ENCODE peak calls at places on chromosomes 11 and 22, in nine cellular contexts. One of them, this sample, is unnamed.
A peak's percentile ranks its signal among the peaks of the same experiment; 100 is the strongest.

GRCh38 chr22:42967933-42968332 is 47.0 kb downstream of the PACSIN2 start:
- DNase-seq in T47D: no peak
- DNase-seq in GM06990: no peak
- DNase-seq in stimulated activated CD8-positive, alpha-beta memory T cell treated with anti-CD3 and anti-CD28 coated beads, Interleukin-15, amount 100 ng/mL, for 4 hours: no peak
- DNase-seq in GM23248: peak; percentile 79
- DNase-seq in NCI-H1105 treated with DMSO at 0.1 percent for 48 hours: no peak
- DNase-seq in activated CD4-positive, alpha-beta T cell treated with anti-CD3 and anti-CD28 coated beads, Interleukin-2, amount 50 U/mL, for 24 hours: no peak
- DNase-seq in ureter: no peak
- DNase-seq in CD14-positive monocyte: peak; percentile 84
- DNase-seq in this sample: no peak

GRCh38 chr11:13487661-13488030 is 8.2 kb downstream of the PTH start:
- DNase-seq in T47D: peak; percentile 78
- DNase-seq in GM06990: no peak
- DNase-seq in stimulated activated CD8-positive, alpha-beta memory T cell treated with anti-CD3 and anti-CD28 coated beads, Interleukin-15, amount 100 ng/mL, for 4 hours: no peak
- DNase-seq in GM23248: peak; percentile 49
- DNase-seq in NCI-H1105 treated with DMSO at 0.1 percent for 48 hours: no peak
- DNase-seq in activated CD4-positive, alpha-beta T cell treated with anti-CD3 and anti-CD28 coated beads, Interleukin-2, amount 50 U/mL, for 24 hours: no peak
- DNase-seq in ureter: no peak
- DNase-seq in CD14-positive monocyte: no peak
- DNase-seq in this sample: peak; percentile 12

GRCh38 chr11:72088076-72088806 is 7.6 kb downstream of the LRRC51 start:
- DNase-seq in T47D: no peak
- DNase-seq in GM06990: no peak
- DNase-seq in stimulated activated CD8-positive, alpha-beta memory T cell treated with anti-CD3 and anti-CD28 coated beads, Interleukin-15, amount 100 ng/mL, for 4 hours: no peak
- DNase-seq in GM23248: peak; percentile 79
- DNase-seq in NCI-H1105 treated with DMSO at 0.1 percent for 48 hours: no peak
- DNase-seq in activated CD4-positive, alpha-beta T cell treated with anti-CD3 and anti-CD28 coated beads, Interleukin-2, amount 50 U/mL, for 24 hours: no peak
- DNase-seq in ureter: no peak
- DNase-seq in CD14-positive monocyte: no peak
- DNase-seq in this sample: no peak

GRCh38 chr11:86067230-86068137 is 1.4 kb downstream of the PICALM start:
- DNase-seq in T47D: peak; percentile 31
- DNase-seq in GM06990: peak; percentile 28
- DNase-seq in stimulated activated CD8-positive, alpha-beta memory T cell treated with anti-CD3 and anti-CD28 coated beads, Interleukin-15, amount 100 ng/mL, for 4 hours: no peak
- DNase-seq in GM23248: peak; percentile 44
- DNase-seq in NCI-H1105 treated with DMSO at 0.1 percent for 48 hours: peak; percentile 15
- DNase-seq in activated CD4-positive, alpha-beta T cell treated with anti-CD3 and anti-CD28 coated beads, Interleukin-2, amount 50 U/mL, for 24 hours: no peak
- DNase-seq in ureter: no peak
- DNase-seq in CD14-positive monocyte: no peak
- DNase-seq in this sample: peak; percentile 37

GRCh38 chr11:1345752-1346513 is 36.5 kb upstream of the TOLLIP start:
- DNase-seq in T47D: no peak
- DNase-seq in GM06990: no peak
- DNase-seq in stimulated activated CD8-positive, alpha-beta memory T cell treated with anti-CD3 and anti-CD28 coated beads, Interleukin-15, amount 100 ng/mL, for 4 hours: no peak
- DNase-seq in GM23248: no peak
- DNase-seq in NCI-H1105 treated with DMSO at 0.1 percent for 48 hours: no peak
- DNase-seq in activated CD4-positive, alpha-beta T cell treated with anti-CD3 and anti-CD28 coated beads, Interleukin-2, amount 50 U/mL, for 24 hours: no peak
- DNase-seq in ureter: peak; percentile 38
- DNase-seq in CD14-positive monocyte: peak; percentile 37
- DNase-seq in this sample: no peak

GRCh38 chr11:6559375-6559774 is 44.0 kb downstream of the RRP8 start:
- DNase-seq in T47D: no peak
- DNase-seq in GM06990: no peak
- DNase-seq in stimulated activated CD8-positive, alpha-beta memory T cell treated with anti-CD3 and anti-CD28 coated beads, Interleukin-15, amount 100 ng/mL, for 4 hours: no peak
- DNase-seq in GM23248: no peak
- DNase-seq in NCI-H1105 treated with DMSO at 0.1 percent for 48 hours: no peak
- DNase-seq in activated CD4-positive, alpha-beta T cell treated with anti-CD3 and anti-CD28 coated beads, Interleukin-2, amount 50 U/mL, for 24 hours: no peak
- DNase-seq in ureter: no peak
- DNase-seq in CD14-positive monocyte: no peak
- DNase-seq in this sample: no peak

GRCh38 chr22:19984851-19985811 is 31.5 kb downstream of the ARVCF start:
- DNase-seq in T47D: no peak
- DNase-seq in GM06990: no peak
- DNase-seq in stimulated activated CD8-positive, alpha-beta memory T cell treated with anti-CD3 and anti-CD28 coated beads, Interleukin-15, amount 100 ng/mL, for 4 hours: no peak
- DNase-seq in GM23248: no peak
- DNase-seq in NCI-H1105 treated with DMSO at 0.1 percent for 48 hours: no peak
- DNase-seq in activated CD4-positive, alpha-beta T cell treated with anti-CD3 and anti-CD28 coated beads, Interleukin-2, amount 50 U/mL, for 24 hours: no peak
- DNase-seq in ureter: no peak
- DNase-seq in CD14-positive monocyte: no peak
- DNase-seq in this sample: no peak

GRCh38 chr11:492416-493226 is 14.4 kb downstream of the RNH1 start:
- DNase-seq in T47D: no peak
- DNase-seq in GM06990: no peak
- DNase-seq in stimulated activated CD8-positive, alpha-beta memory T cell treated with anti-CD3 and anti-CD28 coated beads, Interleukin-15, amount 100 ng/mL, for 4 hours: no peak
- DNase-seq in GM23248: no peak
- DNase-seq in NCI-H1105 treated with DMSO at 0.1 percent for 48 hours: no peak
- DNase-seq in activated CD4-positive, alpha-beta T cell treated with anti-CD3 and anti-CD28 coated beads, Interleukin-2, amount 50 U/mL, for 24 hours: no peak
- DNase-seq in ureter: no peak
- DNase-seq in CD14-positive monocyte: no peak
- DNase-seq in this sample: no peak

GRCh38 chr22:35301370-35301874 is 1.7 kb downstream of the TOM1 start:
- DNase-seq in T47D: peak; percentile 24
- DNase-seq in GM06990: no peak
- DNase-seq in stimulated activated CD8-positive, alpha-beta memory T cell treated with anti-CD3 and anti-CD28 coated beads, Interleukin-15, amount 100 ng/mL, for 4 hours: no peak
- DNase-seq in GM23248: peak; percentile 98
- DNase-seq in NCI-H1105 treated with DMSO at 0.1 percent for 48 hours: no peak
- DNase-seq in activated CD4-positive, alpha-beta T cell treated with anti-CD3 and anti-CD28 coated beads, Interleukin-2, amount 50 U/mL, for 24 hours: no peak
- DNase-seq in ureter: no peak
- DNase-seq in CD14-positive monocyte: peak; percentile 97
- DNase-seq in this sample: peak; percentile 94

GRCh38 chr11:123129920-123130319 is 65.1 kb downstream of the CLMP start:
- DNase-seq in T47D: no peak
- DNase-seq in GM06990: no peak
- DNase-seq in stimulated activated CD8-positive, alpha-beta memory T cell treated with anti-CD3 and anti-CD28 coated beads, Interleukin-15, amount 100 ng/mL, for 4 hours: no peak
- DNase-seq in GM23248: peak; percentile 85
- DNase-seq in NCI-H1105 treated with DMSO at 0.1 percent for 48 hours: no peak
- DNase-seq in activated CD4-positive, alpha-beta T cell treated with anti-CD3 and anti-CD28 coated beads, Interleukin-2, amount 50 U/mL, for 24 hours: no peak
- DNase-seq in ureter: no peak
- DNase-seq in CD14-positive monocyte: no peak
- DNase-seq in this sample: peak; percentile 60

GRCh38 chr11:116420770-116421528 is 351.8 kb downstream of the BUD13 start:
- DNase-seq in T47D: no peak
- DNase-seq in GM06990: no peak
- DNase-seq in stimulated activated CD8-positive, alpha-beta memory T cell treated with anti-CD3 and anti-CD28 coated beads, Interleukin-15, amount 100 ng/mL, for 4 hours: no peak
- DNase-seq in GM23248: peak; percentile 39
- DNase-seq in NCI-H1105 treated with DMSO at 0.1 percent for 48 hours: no peak
- DNase-seq in activated CD4-positive, alpha-beta T cell treated with anti-CD3 and anti-CD28 coated beads, Interleukin-2, amount 50 U/mL, for 24 hours: no peak
- DNase-seq in ureter: no peak
- DNase-seq in CD14-positive monocyte: no peak
- DNase-seq in this sample: no peak

GRCh38 chr11:70080763-70081162 is 2.6 kb downstream of the ANO1 start:
- DNase-seq in T47D: peak; percentile 45
- DNase-seq in GM06990: no peak
- DNase-seq in stimulated activated CD8-positive, alpha-beta memory T cell treated with anti-CD3 and anti-CD28 coated beads, Interleukin-15, amount 100 ng/mL, for 4 hours: no peak
- DNase-seq in GM23248: peak; percentile 45
- DNase-seq in NCI-H1105 treated with DMSO at 0.1 percent for 48 hours: no peak
- DNase-seq in activated CD4-positive, alpha-beta T cell treated with anti-CD3 and anti-CD28 coated beads, Interleukin-2, amount 50 U/mL, for 24 hours: no peak
- DNase-seq in ureter: peak; percentile 70
- DNase-seq in CD14-positive monocyte: no peak
- DNase-seq in this sample: no peak

GRCh38 chr11:74138021-74138420 is 32.8 kb downstream of the C2CD3 start:
- DNase-seq in T47D: peak; percentile 52
- DNase-seq in GM06990: no peak
- DNase-seq in stimulated activated CD8-positive, alpha-beta memory T cell treated with anti-CD3 and anti-CD28 coated beads, Interleukin-15, amount 100 ng/mL, for 4 hours: no peak
- DNase-seq in GM23248: peak; percentile 2
- DNase-seq in NCI-H1105 treated with DMSO at 0.1 percent for 48 hours: no peak
- DNase-seq in activated CD4-positive, alpha-beta T cell treated with anti-CD3 and anti-CD28 coated beads, Interleukin-2, amount 50 U/mL, for 24 hours: no peak
- DNase-seq in ureter: no peak
- DNase-seq in CD14-positive monocyte: no peak
- DNase-seq in this sample: no peak

GRCh38 chr11:86559311-86559945 is 113.0 kb downstream of the ME3 start:
- DNase-seq in T47D: no peak
- DNase-seq in GM06990: no peak
- DNase-seq in stimulated activated CD8-positive, alpha-beta memory T cell treated with anti-CD3 and anti-CD28 coated beads, Interleukin-15, amount 100 ng/mL, for 4 hours: no peak
- DNase-seq in GM23248: peak; percentile 79
- DNase-seq in NCI-H1105 treated with DMSO at 0.1 percent for 48 hours: no peak
- DNase-seq in activated CD4-positive, alpha-beta T cell treated with anti-CD3 and anti-CD28 coated beads, Interleukin-2, amount 50 U/mL, for 24 hours: no peak
- DNase-seq in ureter: no peak
- DNase-seq in CD14-positive monocyte: no peak
- DNase-seq in this sample: peak; percentile 94

GRCh38 chr11:34206598-34207300 is 101.3 kb downstream of the NAT10 start:
- DNase-seq in T47D: no peak
- DNase-seq in GM06990: no peak
- DNase-seq in stimulated activated CD8-positive, alpha-beta memory T cell treated with anti-CD3 and anti-CD28 coated beads, Interleukin-15, amount 100 ng/mL, for 4 hours: no peak
- DNase-seq in GM23248: no peak
- DNase-seq in NCI-H1105 treated with DMSO at 0.1 percent for 48 hours: no peak
- DNase-seq in activated CD4-positive, alpha-beta T cell treated with anti-CD3 and anti-CD28 coated beads, Interleukin-2, amount 50 U/mL, for 24 hours: no peak
- DNase-seq in ureter: no peak
- DNase-seq in CD14-positive monocyte: no peak
- DNase-seq in this sample: peak; percentile 32

GRCh38 chr11:405323-405975 is 9.3 kb downstream of the SIGIRR start:
- DNase-seq in T47D: peak; percentile 23
- DNase-seq in GM06990: no peak
- DNase-seq in stimulated activated CD8-positive, alpha-beta memory T cell treated with anti-CD3 and anti-CD28 coated beads, Interleukin-15, amount 100 ng/mL, for 4 hours: no peak
- DNase-seq in GM23248: peak; percentile 52
- DNase-seq in NCI-H1105 treated with DMSO at 0.1 percent for 48 hours: no peak
- DNase-seq in activated CD4-positive, alpha-beta T cell treated with anti-CD3 and anti-CD28 coated beads, Interleukin-2, amount 50 U/mL, for 24 hours: no peak
- DNase-seq in ureter: no peak
- DNase-seq in CD14-positive monocyte: no peak
- DNase-seq in this sample: peak; percentile 71

GRCh38 chr22:43490311-43490710 is 78.5 kb downstream of the MPPED1 start:
- DNase-seq in T47D: no peak
- DNase-seq in GM06990: no peak
- DNase-seq in stimulated activated CD8-positive, alpha-beta memory T cell treated with anti-CD3 and anti-CD28 coated beads, Interleukin-15, amount 100 ng/mL, for 4 hours: no peak
- DNase-seq in GM23248: no peak
- DNase-seq in NCI-H1105 treated with DMSO at 0.1 percent for 48 hours: no peak
- DNase-seq in activated CD4-positive, alpha-beta T cell treated with anti-CD3 and anti-CD28 coated beads, Interleukin-2, amount 50 U/mL, for 24 hours: no peak
- DNase-seq in ureter: no peak
- DNase-seq in CD14-positive monocyte: no peak
- DNase-seq in this sample: no peak

GRCh38 chr11:8757533-8757932 is 74.9 kb downstream of the RPL27A start:
- DNase-seq in T47D: no peak
- DNase-seq in GM06990: no peak
- DNase-seq in stimulated activated CD8-positive, alpha-beta memory T cell treated with anti-CD3 and anti-CD28 coated beads, Interleukin-15, amount 100 ng/mL, for 4 hours: no peak
- DNase-seq in GM23248: no peak
- DNase-seq in NCI-H1105 treated with DMSO at 0.1 percent for 48 hours: no peak
- DNase-seq in activated CD4-positive, alpha-beta T cell treated with anti-CD3 and anti-CD28 coated beads, Interleukin-2, amount 50 U/mL, for 24 hours: no peak
- DNase-seq in ureter: no peak
- DNase-seq in CD14-positive monocyte: no peak
- DNase-seq in this sample: no peak

GRCh38 chr22:30605449-30606110 is 1.4 kb upstream of the TCN2 start:
- DNase-seq in T47D: peak; percentile 61
- DNase-seq in GM06990: peak; percentile 36
- DNase-seq in stimulated activated CD8-positive, alpha-beta memory T cell treated with anti-CD3 and anti-CD28 coated beads, Interleukin-15, amount 100 ng/mL, for 4 hours: no peak
- DNase-seq in GM23248: peak; percentile 68
- DNase-seq in NCI-H1105 treated with DMSO at 0.1 percent for 48 hours: peak; percentile 31
- DNase-seq in activated CD4-positive, alpha-beta T cell treated with anti-CD3 and anti-CD28 coated beads, Interleukin-2, amount 50 U/mL, for 24 hours: no peak
- DNase-seq in ureter: peak; percentile 60
- DNase-seq in CD14-positive monocyte: peak; percentile 72
- DNase-seq in this sample: peak; percentile 45

GRCh38 chr22:48578138-48579034 is 1249.3 kb downstream of the BRD1 start:
- DNase-seq in T47D: no peak
- DNase-seq in GM06990: no peak
- DNase-seq in stimulated activated CD8-positive, alpha-beta memory T cell treated with anti-CD3 and anti-CD28 coated beads, Interleukin-15, amount 100 ng/mL, for 4 hours: no peak
- DNase-seq in GM23248: no peak
- DNase-seq in NCI-H1105 treated with DMSO at 0.1 percent for 48 hours: no peak
- DNase-seq in activated CD4-positive, alpha-beta T cell treated with anti-CD3 and anti-CD28 coated beads, Interleukin-2, amount 50 U/mL, for 24 hours: no peak
- DNase-seq in ureter: no peak
- DNase-seq in CD14-positive monocyte: no peak
- DNase-seq in this sample: no peak

GRCh38 chr11:7530013-7530412 is 16.2 kb downstream of the PPFIBP2 start:
- DNase-seq in T47D: no peak
- DNase-seq in GM06990: no peak
- DNase-seq in stimulated activated CD8-positive, alpha-beta memory T cell treated with anti-CD3 and anti-CD28 coated beads, Interleukin-15, amount 100 ng/mL, for 4 hours: no peak
- DNase-seq in GM23248: no peak
- DNase-seq in NCI-H1105 treated with DMSO at 0.1 percent for 48 hours: no peak
- DNase-seq in activated CD4-positive, alpha-beta T cell treated with anti-CD3 and anti-CD28 coated beads, Interleukin-2, amount 50 U/mL, for 24 hours: no peak
- DNase-seq in ureter: no peak
- DNase-seq in CD14-positive monocyte: no peak
- DNase-seq in this sample: no peak

GRCh38 chr11:80980221-80980620 is 1539.4 kb upstream of the TENM4 start:
- DNase-seq in T47D: no peak
- DNase-seq in GM06990: no peak
- DNase-seq in stimulated activated CD8-positive, alpha-beta memory T cell treated with anti-CD3 and anti-CD28 coated beads, Interleukin-15, amount 100 ng/mL, for 4 hours: no peak
- DNase-seq in GM23248: peak; percentile 72
- DNase-seq in NCI-H1105 treated with DMSO at 0.1 percent for 48 hours: no peak
- DNase-seq in activated CD4-positive, alpha-beta T cell treated with anti-CD3 and anti-CD28 coated beads, Interleukin-2, amount 50 U/mL, for 24 hours: no peak
- DNase-seq in ureter: no peak
- DNase-seq in CD14-positive monocyte: no peak
- DNase-seq in this sample: peak; percentile 6

GRCh38 chr11:120511804-120512726 is 517 bp downstream of the GRIK4 start:
- DNase-seq in T47D: no peak
- DNase-seq in GM06990: no peak
- DNase-seq in stimulated activated CD8-positive, alpha-beta memory T cell treated with anti-CD3 and anti-CD28 coated beads, Interleukin-15, amount 100 ng/mL, for 4 hours: no peak
- DNase-seq in GM23248: no peak
- DNase-seq in NCI-H1105 treated with DMSO at 0.1 percent for 48 hours: peak; percentile 20
- DNase-seq in activated CD4-positive, alpha-beta T cell treated with anti-CD3 and anti-CD28 coated beads, Interleukin-2, amount 50 U/mL, for 24 hours: no peak
- DNase-seq in ureter: no peak
- DNase-seq in CD14-positive monocyte: no peak
- DNase-seq in this sample: no peak

GRCh38 chr11:119729581-119730346 is 764 bp upstream of the NECTIN1 start:
- DNase-seq in T47D: peak; percentile 95
- DNase-seq in GM06990: no peak
- DNase-seq in stimulated activated CD8-positive, alpha-beta memory T cell treated with anti-CD3 and anti-CD28 coated beads, Interleukin-15, amount 100 ng/mL, for 4 hours: no peak
- DNase-seq in GM23248: peak; percentile 72
- DNase-seq in NCI-H1105 treated with DMSO at 0.1 percent for 48 hours: no peak
- DNase-seq in activated CD4-positive, alpha-beta T cell treated with anti-CD3 and anti-CD28 coated beads, Interleukin-2, amount 50 U/mL, for 24 hours: no peak
- DNase-seq in ureter: peak; percentile 83
- DNase-seq in CD14-positive monocyte: no peak
- DNase-seq in this sample: peak; percentile 59

GRCh38 chr11:6319001-6319878 is 1.1 kb downstream of the CAVIN3 start:
- DNase-seq in T47D: no peak
- DNase-seq in GM06990: peak; percentile 7
- DNase-seq in stimulated activated CD8-positive, alpha-beta memory T cell treated with anti-CD3 and anti-CD28 coated beads, Interleukin-15, amount 100 ng/mL, for 4 hours: no peak
- DNase-seq in GM23248: peak; percentile 74
- DNase-seq in NCI-H1105 treated with DMSO at 0.1 percent for 48 hours: no peak
- DNase-seq in activated CD4-positive, alpha-beta T cell treated with anti-CD3 and anti-CD28 coated beads, Interleukin-2, amount 50 U/mL, for 24 hours: no peak
- DNase-seq in ureter: peak; percentile 53
- DNase-seq in CD14-positive monocyte: no peak
- DNase-seq in this sample: peak; percentile 45

GRCh38 chr11:83613767-83614121 is 327.6 kb upstream of the CCDC90B start:
- DNase-seq in T47D: no peak
- DNase-seq in GM06990: no peak
- DNase-seq in stimulated activated CD8-positive, alpha-beta memory T cell treated with anti-CD3 and anti-CD28 coated beads, Interleukin-15, amount 100 ng/mL, for 4 hours: no peak
- DNase-seq in GM23248: no peak
- DNase-seq in NCI-H1105 treated with DMSO at 0.1 percent for 48 hours: no peak
- DNase-seq in activated CD4-positive, alpha-beta T cell treated with anti-CD3 and anti-CD28 coated beads, Interleukin-2, amount 50 U/mL, for 24 hours: no peak
- DNase-seq in ureter: no peak
- DNase-seq in CD14-positive monocyte: no peak
- DNase-seq in this sample: no peak

GRCh38 chr11:289145-289705 is 299 bp downstream of the PGGHG start:
- DNase-seq in T47D: no peak
- DNase-seq in GM06990: no peak
- DNase-seq in stimulated activated CD8-positive, alpha-beta memory T cell treated with anti-CD3 and anti-CD28 coated beads, Interleukin-15, amount 100 ng/mL, for 4 hours: no peak
- DNase-seq in GM23248: no peak
- DNase-seq in NCI-H1105 treated with DMSO at 0.1 percent for 48 hours: no peak
- DNase-seq in activated CD4-positive, alpha-beta T cell treated with anti-CD3 and anti-CD28 coated beads, Interleukin-2, amount 50 U/mL, for 24 hours: no peak
- DNase-seq in ureter: peak; percentile 47
- DNase-seq in CD14-positive monocyte: peak; percentile 32
- DNase-seq in this sample: no peak

GRCh38 chr11:123438191-123438627 is 8.1 kb downstream of the GRAMD1B start:
- DNase-seq in T47D: peak; percentile 82
- DNase-seq in GM06990: no peak
- DNase-seq in stimulated activated CD8-positive, alpha-beta memory T cell treated with anti-CD3 and anti-CD28 coated beads, Interleukin-15, amount 100 ng/mL, for 4 hours: no peak
- DNase-seq in GM23248: peak; percentile 62
- DNase-seq in NCI-H1105 treated with DMSO at 0.1 percent for 48 hours: no peak
- DNase-seq in activated CD4-positive, alpha-beta T cell treated with anti-CD3 and anti-CD28 coated beads, Interleukin-2, amount 50 U/mL, for 24 hours: no peak
- DNase-seq in ureter: no peak
- DNase-seq in CD14-positive monocyte: no peak
- DNase-seq in this sample: no peak

GRCh38 chr11:71342951-71343827 is 90.8 kb upstream of the SHANK2 start:
- DNase-seq in T47D: peak; percentile 87
- DNase-seq in GM06990: no peak
- DNase-seq in stimulated activated CD8-positive, alpha-beta memory T cell treated with anti-CD3 and anti-CD28 coated beads, Interleukin-15, amount 100 ng/mL, for 4 hours: no peak
- DNase-seq in GM23248: peak; percentile 45
- DNase-seq in NCI-H1105 treated with DMSO at 0.1 percent for 48 hours: peak; percentile 18
- DNase-seq in activated CD4-positive, alpha-beta T cell treated with anti-CD3 and anti-CD28 coated beads, Interleukin-2, amount 50 U/mL, for 24 hours: no peak
- DNase-seq in ureter: no peak
- DNase-seq in CD14-positive monocyte: no peak
- DNase-seq in this sample: peak; percentile 13

GRCh38 chr11:33987975-33988580 is 63.5 kb upstream of the CAPRIN1 start:
- DNase-seq in T47D: peak; percentile 89
- DNase-seq in GM06990: no peak
- DNase-seq in stimulated activated CD8-positive, alpha-beta memory T cell treated with anti-CD3 and anti-CD28 coated beads, Interleukin-15, amount 100 ng/mL, for 4 hours: peak; percentile 57
- DNase-seq in GM23248: peak; percentile 89
- DNase-seq in NCI-H1105 treated with DMSO at 0.1 percent for 48 hours: peak; percentile 82
- DNase-seq in activated CD4-positive, alpha-beta T cell treated with anti-CD3 and anti-CD28 coated beads, Interleukin-2, amount 50 U/mL, for 24 hours: peak; percentile 33
- DNase-seq in ureter: peak; percentile 69
- DNase-seq in CD14-positive monocyte: peak; percentile 82
- DNase-seq in this sample: peak; percentile 88

GRCh38 chr22:44394246-44395115 is 81.7 kb upstream of the SHISAL1 start:
- DNase-seq in T47D: no peak
- DNase-seq in GM06990: no peak
- DNase-seq in stimulated activated CD8-positive, alpha-beta memory T cell treated with anti-CD3 and anti-CD28 coated beads, Interleukin-15, amount 100 ng/mL, for 4 hours: no peak
- DNase-seq in GM23248: no peak
- DNase-seq in NCI-H1105 treated with DMSO at 0.1 percent for 48 hours: no peak
- DNase-seq in activated CD4-positive, alpha-beta T cell treated with anti-CD3 and anti-CD28 coated beads, Interleukin-2, amount 50 U/mL, for 24 hours: no peak
- DNase-seq in ureter: no peak
- DNase-seq in CD14-positive monocyte: peak; percentile 30
- DNase-seq in this sample: no peak

This sample was measured in fibroblast of the aortic adventitia.